ENCODE peak calls at places on chromosome X, in ten cellular contexts. E is osteocyte, R is body of pancreas, W is ascending aorta, X is B cell, Q is type B pancreatic cell, F is BJ, D is lower lobe of right lung, S is AG10803, A is tibial nerve. O is an unnamed sample.

GRCh38 chrX:153707406-153707805 is 16.8 kb downstream of the BCAP31 start:
- DNase-seq in E (no peak), R (no peak), W (no peak), X (no peak), Q (no peak), F (no peak), D (no peak), S (no peak), A (no peak), O (no peak)

GRCh38 chrX:139691843-139692505 is 16.0 kb downstream of the MCF2 start:
- DNase-seq in E (no peak), R (no peak), W (no peak), X (no peak), Q (no peak), F (no peak), D (no peak), S (no peak), A (no peak), O (peak; percentile 10)

GRCh38 chrX:71103110-71103983 is 3.2 kb downstream of the CXorf65 start:
- DNase-seq in E (no peak), R (no peak), W (no peak), X (peak; percentile 57), Q (no peak), F (no peak), D (peak; percentile 46), S (no peak), A (no peak), O (peak; percentile 22)

GRCh38 chrX:508163-508562 is 121.5 kb upstream of the PPP2R3B start:
- DNase-seq in E (no peak), R (no peak), W (no peak), X (no peak), Q (no peak), F (no peak), D (no peak), S (no peak), A (no peak), O (no peak)

GRCh38 chrX:23666282-23666681 is 1.0 kb upstream of the PRDX4 start:
- DNase-seq in E (no peak), R (no peak), W (no peak), X (no peak), Q (no peak), F (no peak), D (peak; percentile 48), S (no peak), A (no peak), O (no peak)

GRCh38 chrX:71637253-71637618 is 18.9 kb upstream of the CXCR3 start:
- DNase-seq in E (no peak), R (no peak), W (no peak), X (no peak), Q (no peak), F (no peak), D (no peak), S (peak; percentile 31), A (no peak), O (no peak)

GRCh38 chrX:136635235-136635634 is 12.7 kb upstream of the CD40LG start:
- DNase-seq in E (no peak), R (no peak), W (no peak), X (no peak), Q (no peak), F (no peak), D (no peak), S (no peak), A (no peak), O (no peak)

GRCh38 chrX:17549005-17549685 is 174.1 kb downstream of the NHS start:
- DNase-seq in E (no peak), R (no peak), W (no peak), X (no peak), Q (no peak), F (no peak), D (no peak), S (no peak), A (no peak), O (no peak)

GRCh38 chrX:109831326-109831985 is 98.4 kb upstream of the ACSL4 start:
- DNase-seq in E (no peak), R (no peak), W (no peak), X (no peak), Q (no peak), F (no peak), D (no peak), S (no peak), A (no peak), O (no peak)

GRCh38 chrX:101410461-101410860 is 2.4 kb downstream of the HNRNPH2 start:
- DNase-seq in E (no peak), R (no peak), W (no peak), X (no peak), Q (no peak), F (no peak), D (no peak), S (no peak), A (no peak), O (no peak)

GRCh38 chrX:23816179-23816578 is 33.2 kb downstream of the SAT1 start:
- DNase-seq in E (no peak), R (no peak), W (no peak), X (no peak), Q (no peak), F (no peak), D (no peak), S (no peak), A (no peak), O (no peak)

GRCh38 chrX:48530736-48531135 is 8.8 kb upstream of the TBC1D25 start:
- DNase-seq in E (no peak), R (no peak), W (no peak), X (no peak), Q (no peak), F (no peak), D (no peak), S (peak; percentile 35), A (no peak), O (no peak)

GRCh38 chrX:104270916-104271512 is 16.3 kb upstream of the ESX1 start:
- DNase-seq in E (no peak), R (peak; percentile 37), W (peak; percentile 70), X (no peak), Q (no peak), F (no peak), D (no peak), S (peak; percentile 12), A (peak; percentile 8), O (peak; percentile 49)

GRCh38 chrX:136310411-136310810 is 9.6 kb downstream of the ADGRG4 start:
- DNase-seq in E (no peak), R (no peak), W (no peak), X (no peak), Q (no peak), F (no peak), D (no peak), S (no peak), A (no peak), O (no peak)

GRCh38 chrX:147573266-147573665 is 338.5 kb upstream of the FMR1 start:
- DNase-seq in E (no peak), R (no peak), W (no peak), X (no peak), Q (no peak), F (no peak), D (no peak), S (no peak), A (no peak), O (no peak)

GRCh38 chrX:102765794-102766193 is 45.3 kb downstream of the GPRASP3 start:
- DNase-seq in E (no peak), R (peak; percentile 3), W (peak; percentile 68), X (no peak), Q (no peak), F (peak; percentile 19), D (no peak), S (peak; percentile 80), A (no peak), O (no peak)

GRCh38 chrX:67789536-67789935 is 245.7 kb downstream of the AR start:
- DNase-seq in E (no peak), R (no peak), W (no peak), X (no peak), Q (no peak), F (no peak), D (no peak), S (no peak), A (no peak), O (no peak)

GRCh38 chrX:154804564-154804956 is 725 bp downstream of the MPP1 start:
- DNase-seq in E (no peak), R (no peak), W (no peak), X (no peak), Q (no peak), F (no peak), D (no peak), S (no peak), A (no peak), O (no peak)

GRCh38 chrX:40543661-40544328 is 37.0 kb upstream of the ATP6AP2 start:
- DNase-seq in E (no peak), R (peak; percentile 47), W (no peak), X (peak; percentile 25), Q (no peak), F (no peak), D (no peak), S (peak; percentile 43), A (peak; percentile 41), O (peak; percentile 45)

GRCh38 chrX:1749499-1749898 is 134.6 kb downstream of the ASMT start:
- DNase-seq in E (no peak), R (no peak), W (no peak), X (no peak), Q (no peak), F (no peak), D (no peak), S (no peak), A (no peak), O (no peak)
- TF ChIP-seq CTCF in E (no peak), R (no peak), W (no peak), X (no peak), Q (peak; percentile 33), F (no peak), D (no peak), S (no peak), A (no peak), O (no peak)

GRCh38 chrX:13599491-13599890 is 30.1 kb downstream of the EGFL6 start:
- DNase-seq in E (no peak), R (no peak), W (no peak), X (no peak), Q (no peak), F (no peak), D (no peak), S (no peak), A (no peak), O (no peak)

GRCh38 chrX:13597928-13598327 is 28.5 kb downstream of the EGFL6 start:
- DNase-seq in E (no peak), R (peak; percentile 13), W (no peak), X (no peak), Q (no peak), F (no peak), D (no peak), S (no peak), A (no peak), O (no peak)

GRCh38 chrX:13598877-13599276 is 29.5 kb downstream of the EGFL6 start:
- DNase-seq in E (no peak), R (no peak), W (no peak), X (no peak), Q (no peak), F (no peak), D (no peak), S (no peak), A (no peak), O (peak; percentile 3)
- TF ChIP-seq CTCF in E (peak; percentile 32), R (no peak), W (no peak), X (no peak), Q (peak; percentile 45), F (peak; percentile 18), D (no peak), S (peak; percentile 15), A (no peak), O (no peak)

GRCh38 chrX:3545901-3546300 is 167.5 kb downstream of the PRKX start:
- DNase-seq in E (peak; percentile 21), R (no peak), W (no peak), X (no peak), Q (no peak), F (no peak), D (no peak), S (peak; percentile 61), A (no peak), O (no peak)
- TF ChIP-seq CTCF in E (no peak), R (no peak), W (no peak), X (no peak), Q (no peak), F (no peak), D (no peak), S (no peak), A (no peak), O (no peak)

GRCh38 chrX:38561951-38562719 is 793 bp downstream of the TSPAN7 start:
- DNase-seq in E (no peak), R (peak; percentile 23), W (peak; percentile 65), X (peak; percentile 16), Q (peak; percentile 66), F (no peak), D (peak; percentile 44), S (no peak), A (no peak), O (peak; percentile 15)
- TF ChIP-seq CTCF in E (no peak), R (no peak), W (no peak), X (no peak), Q (peak; percentile 25), F (no peak), D (no peak), S (no peak), A (no peak), O (no peak)